ENCODE peak calls at places on chromosomes 2 and 18, in ten cellular contexts. Y, T, Q, A, D, C, N, M, L and S are unnamed samples.

GRCh38 chr18:23851470-23852002 is 162.3 kb downstream of the LAMA3 start:
- ATAC-seq in Y (peak), T (no peak), Q (no peak), A (peak), D (no peak), C (no peak), N (no peak), M (no peak), L (peak), S (no peak)

GRCh38 chr2:27765621-27766286 is 5.8 kb upstream of the MRPL33 start:
- ATAC-seq in Y (peak), T (peak), Q (peak), A (peak), D (peak), C (peak), N (peak), M (peak), L (peak), S (no peak)

GRCh38 chr2:61247204-61247812 is 85.3 kb downstream of the C2orf74 start:
- ATAC-seq in Y (no peak), T (no peak), Q (peak), A (no peak), D (peak), C (no peak), N (no peak), M (no peak), L (no peak), S (peak)

GRCh38 chr18:70931942-70932814 is 643.3 kb downstream of the SOCS6 start:
- ATAC-seq in Y (no peak), T (no peak), Q (no peak), A (peak), D (peak), C (no peak), N (no peak), M (no peak), L (peak), S (no peak)

GRCh38 chr2:100876231-100876860 is 56.4 kb downstream of the NPAS2 start:
- ATAC-seq in Y (peak), T (no peak), Q (peak), A (peak), D (no peak), C (no peak), N (no peak), M (no peak), L (no peak), S (no peak)

GRCh38 chr18:21181763-21182162 is 60.3 kb upstream of the GREB1L start:
- ATAC-seq in Y (no peak), T (no peak), Q (no peak), A (no peak), D (no peak), C (no peak), N (no peak), M (no peak), L (no peak), S (no peak)

GRCh38 chr2:71122917-71123316 is 7.1 kb downstream of the MCEE start:
- ATAC-seq in Y (no peak), T (no peak), Q (no peak), A (no peak), D (no peak), C (no peak), N (no peak), M (no peak), L (no peak), S (no peak)

GRCh38 chr2:855177-855576 is 95.5 kb upstream of the SNTG2 start:
- ATAC-seq in Y (no peak), T (no peak), Q (no peak), A (no peak), D (no peak), C (no peak), N (no peak), M (no peak), L (no peak), S (no peak)

GRCh38 chr2:213034578-213034977 is 116.8 kb downstream of the IKZF2 start:
- ATAC-seq in Y (no peak), T (peak), Q (peak), A (no peak), D (no peak), C (peak), N (no peak), M (no peak), L (no peak), S (no peak)

GRCh38 chr2:25419678-25420242 is 78.0 kb upstream of the DNMT3A start:
- ATAC-seq in Y (no peak), T (peak), Q (no peak), A (no peak), D (no peak), C (no peak), N (no peak), M (no peak), L (no peak), S (no peak)

GRCh38 chr18:59042477-59042842 is 97.2 kb upstream of the SEC11C start:
- ATAC-seq in Y (no peak), T (no peak), Q (no peak), A (no peak), D (no peak), C (no peak), N (peak), M (no peak), L (no peak), S (no peak)

GRCh38 chr2:37344453-37345361 is at the start of gene QPCT:
- ATAC-seq in Y (peak), T (peak), Q (peak), A (peak), D (peak), C (peak), N (peak), M (peak), L (peak), S (peak)

GRCh38 chr2:116094196-116094595 is 1651.8 kb downstream of the DPP10 start:
- ATAC-seq in Y (no peak), T (no peak), Q (no peak), A (no peak), D (no peak), C (no peak), N (no peak), M (no peak), L (no peak), S (no peak)

GRCh38 chr2:10229462-10230099 is 73.1 kb upstream of the HPCAL1 start:
- ATAC-seq in Y (no peak), T (no peak), Q (no peak), A (no peak), D (no peak), C (no peak), N (no peak), M (no peak), L (peak), S (no peak)

GRCh38 chr2:56522605-56523089 is 338.9 kb downstream of the CCDC85A start:
- ATAC-seq in Y (peak), T (no peak), Q (no peak), A (no peak), D (no peak), C (no peak), N (peak), M (peak), L (peak), S (no peak)

GRCh38 chr18:50177294-50177992 is 17.5 kb downstream of the MYO5B start:
- ATAC-seq in Y (no peak), T (no peak), Q (no peak), A (no peak), D (no peak), C (no peak), N (no peak), M (no peak), L (no peak), S (no peak)

GRCh38 chr18:77147418-77147852 is 14.9 kb upstream of the MBP start:
- ATAC-seq in Y (peak), T (peak), Q (peak), A (no peak), D (peak), C (peak), N (no peak), M (no peak), L (no peak), S (peak)

GRCh38 chr2:239721991-239722759 is 303.0 kb downstream of the NDUFA10 start:
- ATAC-seq in Y (no peak), T (no peak), Q (no peak), A (no peak), D (no peak), C (no peak), N (no peak), M (no peak), L (no peak), S (no peak)

GRCh38 chr2:7837232-7837760 is 844.6 kb upstream of the ID2 start:
- ATAC-seq in Y (no peak), T (no peak), Q (no peak), A (no peak), D (no peak), C (no peak), N (no peak), M (no peak), L (no peak), S (no peak)